ENCODE peak calls at places on chromosomes 16 and 17, in seven cellular contexts. L is nephron progenitor cell, C is choroid plexus epithelial cell, W is esophagus muscularis mucosa, P is AG10803, H is left lung, D is body of pancreas. N is an unnamed sample.

GRCh38 chr17:42891539-42892152 is 9.0 kb upstream of the G6PC1 start:
- DNase-seq in L (peak), C (peak), W (peak), P (peak), H (no peak), D (peak), N (no peak)

GRCh38 chr16:81808933-81809480 is 29.9 kb downstream of the PLCG2 start:
- DNase-seq in L (no peak), C (no peak), W (no peak), P (no peak), H (no peak), D (no peak), N (peak)

GRCh38 chr16:21301895-21302291 is 23.8 kb upstream of the CRYM start:
- DNase-seq in L (no peak), C (peak), W (no peak), P (no peak), H (no peak), D (no peak), N (no peak)

GRCh38 chr17:81984773-81985410 is 7.5 kb downstream of the ASPSCR1 start:
- DNase-seq in L (no peak), C (no peak), W (no peak), P (no peak), H (peak), D (no peak), N (no peak)

GRCh38 chr16:88840589-88841215 is 16.0 kb downstream of the GALNS start:
- DNase-seq in L (no peak), C (no peak), W (no peak), P (no peak), H (no peak), D (no peak), N (no peak)

GRCh38 chr16:25110392-25110947 is 1.1 kb upstream of the LCMT1 start:
- DNase-seq in L (no peak), C (peak), W (no peak), P (no peak), H (no peak), D (no peak), N (no peak)

GRCh38 chr17:80394629-80395216 is 20.2 kb upstream of the ENDOV start:
- DNase-seq in L (no peak), C (no peak), W (no peak), P (no peak), H (no peak), D (no peak), N (no peak)

GRCh38 chr17:3683054-3683511 is 12.9 kb downstream of the P2RX5 start:
- DNase-seq in L (peak), C (no peak), W (no peak), P (no peak), H (no peak), D (no peak), N (peak)

GRCh38 chr16:56260378-56260987 is 69.2 kb downstream of the GNAO1 start:
- DNase-seq in L (no peak), C (no peak), W (no peak), P (no peak), H (no peak), D (no peak), N (no peak)

GRCh38 chr17:30369995-30370394 is 8.7 kb upstream of the CPD start:
- DNase-seq in L (no peak), C (no peak), W (no peak), P (no peak), H (no peak), D (no peak), N (no peak)

GRCh38 chr17:79608729-79609039 is 2.2 kb downstream of the RBFOX3 start:
- DNase-seq in L (peak), C (no peak), W (no peak), P (no peak), H (no peak), D (no peak), N (no peak)

GRCh38 chr16:88737298-88738166 is 31.2 kb downstream of the CTU2 start:
- DNase-seq in L (peak), C (peak), W (no peak), P (peak), H (peak), D (peak), N (peak)

GRCh38 chr16:28845173-28846079 is 722 bp downstream of the TUFM start:
- DNase-seq in L (no peak), C (peak), W (no peak), P (no peak), H (no peak), D (peak), N (no peak)

GRCh38 chr16:6331770-6332169 is 1000.9 kb upstream of the RBFOX1 start:
- DNase-seq in L (no peak), C (no peak), W (no peak), P (no peak), H (no peak), D (no peak), N (no peak)

GRCh38 chr17:8015957-8016631 is 13.7 kb downstream of the GUCY2D start:
- DNase-seq in L (peak), C (no peak), W (no peak), P (no peak), H (peak), D (no peak), N (no peak)

GRCh38 chr16:53773150-53773846 is 69.3 kb downstream of the FTO start:
- DNase-seq in L (peak), C (peak), W (no peak), P (peak), H (no peak), D (peak), N (no peak)

GRCh38 chr16:11225677-11226549 is 30.1 kb downstream of the SOCS1 start:
- DNase-seq in L (no peak), C (no peak), W (no peak), P (no peak), H (no peak), D (no peak), N (no peak)

GRCh38 chr17:48907713-48908046 is 527 bp upstream of the UBE2Z start:
- DNase-seq in L (no peak), C (peak), W (no peak), P (peak), H (no peak), D (no peak), N (no peak)

GRCh38 chr17:17664073-17664470 is 17.2 kb upstream of the RAI1 start:
- DNase-seq in L (no peak), C (no peak), W (no peak), P (no peak), H (no peak), D (no peak), N (no peak)

GRCh38 chr17:50169121-50169764 is 3.4 kb downstream of the SGCA start:
- DNase-seq in L (peak), C (peak), W (no peak), P (peak), H (peak), D (peak), N (peak)

GRCh38 chr17:77393867-77394539 is 253.2 kb downstream of the SEC14L1 start:
- DNase-seq in L (no peak), C (no peak), W (no peak), P (no peak), H (no peak), D (no peak), N (no peak)

GRCh38 chr17:28497931-28498330 is 8.2 kb upstream of the FOXN1 start:
- DNase-seq in L (no peak), C (no peak), W (no peak), P (no peak), H (no peak), D (peak), N (no peak)

GRCh38 chr17:33438578-33438977 is 145.5 kb upstream of the ASIC2 start:
- DNase-seq in L (no peak), C (no peak), W (no peak), P (no peak), H (no peak), D (no peak), N (no peak)

GRCh38 chr16:86991679-86992078 is 325.5 kb downstream of the C16orf95 start:
- DNase-seq in L (no peak), C (peak), W (no peak), P (no peak), H (no peak), D (no peak), N (no peak)

GRCh38 chr17:17059301-17059890 is 17.1 kb downstream of the MPRIP start:
- DNase-seq in L (no peak), C (no peak), W (no peak), P (no peak), H (no peak), D (no peak), N (peak)

GRCh38 chr16:72621651-72622050 is 426.3 kb downstream of the ZFHX3 start:
- DNase-seq in L (no peak), C (peak), W (no peak), P (peak), H (no peak), D (no peak), N (no peak)

GRCh38 chr16:2963611-2964415 is at the start of gene KREMEN2:
- DNase-seq in L (peak), C (peak), W (no peak), P (no peak), H (peak), D (no peak), N (peak)

GRCh38 chr16:2966043-2966802 is 2.1 kb downstream of the KREMEN2 start:
- DNase-seq in L (no peak), C (no peak), W (no peak), P (no peak), H (no peak), D (no peak), N (no peak)

GRCh38 chr16:2962334-2963073 is 1.6 kb upstream of the KREMEN2 start:
- DNase-seq in L (no peak), C (no peak), W (no peak), P (no peak), H (no peak), D (no peak), N (no peak)

GRCh38 chr16:2963074-2963610 is 933 bp upstream of the KREMEN2 start:
- DNase-seq in L (peak), C (no peak), W (no peak), P (no peak), H (no peak), D (no peak), N (no peak)

DNA sequence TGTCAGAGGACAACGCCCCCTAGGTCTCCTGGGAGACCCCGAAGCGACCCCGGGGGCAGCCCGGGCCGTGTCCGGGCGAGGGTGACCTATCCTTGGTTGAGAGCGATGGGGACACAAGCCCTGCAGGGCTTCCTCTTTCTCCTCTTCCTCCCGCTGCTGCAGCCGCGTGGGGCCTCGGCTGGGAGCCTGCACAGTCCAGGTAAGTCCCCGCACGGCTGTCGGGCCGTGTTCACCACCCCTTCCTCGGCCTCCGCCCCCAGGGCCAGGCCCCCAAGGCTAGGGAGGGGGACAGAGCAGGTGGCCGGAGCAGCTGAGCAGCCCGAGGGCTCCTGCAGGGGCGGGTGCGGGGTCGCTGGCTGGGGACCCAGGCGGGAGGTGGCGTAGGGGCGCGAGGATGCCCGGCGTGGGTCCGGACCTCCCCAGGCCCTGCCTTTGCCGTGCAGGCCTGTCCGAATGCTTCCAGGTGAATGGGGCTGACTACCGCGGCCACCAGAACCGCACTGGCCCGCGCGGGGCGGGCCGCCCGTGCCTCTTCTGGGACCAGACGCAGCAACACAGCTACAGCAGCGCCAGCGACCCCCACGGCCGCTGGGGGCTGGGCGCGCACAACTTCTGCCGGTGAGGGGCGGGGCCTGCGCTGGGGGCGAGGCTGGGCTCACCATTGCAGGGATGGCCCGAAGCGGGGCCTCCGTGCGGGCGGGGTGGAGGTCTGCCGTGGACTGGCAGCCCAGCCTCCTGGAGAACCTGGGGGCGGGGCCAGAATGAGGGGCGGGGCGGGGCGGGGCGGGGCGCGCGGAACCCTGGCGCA is 545 bp downstream of the KREMEN2 start:
- DNase-seq in L (peak), C (no peak), W (no peak), P (no peak), H (peak), D (no peak), N (peak)
- TF ChIP-seq CTCF in L (no peak), C (no peak), W (no peak), P (no peak), H (no peak), D (no peak), N (no peak)

GRCh38 chr16:10039220-10040096 is 142.8 kb downstream of the GRIN2A start:
- DNase-seq in L (peak), C (no peak), W (no peak), P (peak), H (no peak), D (peak), N (no peak)
- TF ChIP-seq CTCF in L (peak), C (no peak), W (peak), P (peak), H (no peak), D (peak), N (no peak)

DNA sequence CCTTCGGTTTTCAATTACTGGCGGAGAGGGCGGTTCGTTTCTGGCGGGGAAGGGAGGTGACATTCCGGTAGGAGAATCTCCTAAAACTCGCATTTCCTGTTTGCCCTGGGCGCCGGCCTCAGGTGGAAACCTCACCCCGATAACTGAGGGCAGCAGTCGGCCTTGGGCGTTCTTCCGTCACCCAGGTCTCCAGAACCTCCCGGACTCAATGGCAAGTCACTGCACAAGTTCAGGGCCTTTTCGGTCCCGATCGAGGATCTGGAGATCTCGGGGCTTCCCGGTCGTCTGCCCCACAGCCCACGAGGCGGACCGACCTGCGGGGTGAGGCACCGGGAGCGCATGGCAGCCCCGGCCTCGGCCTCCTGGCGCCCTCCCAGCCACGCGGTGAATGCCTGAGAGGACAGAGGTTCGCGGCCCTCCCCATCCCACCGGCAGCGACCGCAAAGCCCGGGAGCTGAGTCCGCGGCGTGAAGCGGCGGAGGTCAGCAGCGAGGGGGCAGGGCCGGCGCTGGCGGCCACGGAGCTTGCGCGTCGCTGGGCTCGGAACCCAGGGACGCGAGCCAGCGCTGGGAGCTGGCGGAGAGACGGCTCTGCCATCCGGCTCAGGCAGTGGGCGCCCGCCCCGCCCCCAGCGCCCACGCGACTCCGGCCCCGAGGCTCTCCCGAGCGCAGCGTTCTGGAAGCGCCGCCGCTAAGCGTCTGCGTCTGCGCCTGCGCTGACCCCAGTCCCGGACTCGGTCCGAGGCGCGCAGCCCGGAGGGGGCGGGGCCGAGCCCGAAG is 58.4 kb downstream of the SRL start:
- DNase-seq in L (peak), C (peak), W (peak), P (peak), H (peak), D (peak), N (peak)
- TF ChIP-seq CTCF in L (no peak), C (no peak), W (peak), P (no peak), H (no peak), D (peak), N (no peak)

GRCh38 chr16:66524601-66525164 is 25.2 kb downstream of the TK2 start:
- DNase-seq in L (no peak), C (no peak), W (no peak), P (no peak), H (no peak), D (peak), N (peak)
- TF ChIP-seq CTCF in L (no peak), C (no peak), W (no peak), P (no peak), H (no peak), D (no peak), N (no peak)

N was measured in activated B cell treated with CpG ODN at 0.5 μM for 24 hours.